ENCODE peak calls at places on chromosomes 7 and 10, in seven cellular contexts. T is sigmoid colon, M is thyroid gland, F is heart left ventricle, O is H1, B is prostate gland, Z is body of pancreas. J is an unnamed sample.

GRCh38 chr10:120387326-120387725 is 69.7 kb upstream of the PLPP4 start:
- DNase-seq in Z (no peak), O (no peak), B (no peak), F (no peak), M (no peak), T (no peak), J (no peak)

GRCh38 chr7:1366801-1367405 is 92.4 kb downstream of the MICALL2 start:
- DNase-seq in O (no peak), B (no peak), T (no peak), M (no peak), F (no peak), Z (no peak), J (peak)

GRCh38 chr7:4681922-4682620 is at the start of gene FOXK1:
- DNase-seq in M (peak), O (no peak), Z (peak), T (peak), B (peak), F (peak), J (peak)

GRCh38 chr7:74289660-74290589 is 718 bp downstream of the CLIP2 start:
- DNase-seq in M (peak), F (peak), T (peak), B (no peak), Z (peak), O (no peak), J (peak)

GRCh38 chr10:97760461-97761257 is 11.1 kb downstream of the SFRP5 start:
- DNase-seq in Z (no peak), M (no peak), T (no peak), B (no peak), O (no peak), F (no peak), J (no peak)

GRCh38 chr10:96089116-96089515 is 41.0 kb upstream of the ZNF518A start:
- DNase-seq in Z (no peak), M (no peak), O (no peak), T (no peak), B (no peak), F (no peak), J (no peak)

GRCh38 chr10:109324721-109325120 is 598.6 kb downstream of the XPNPEP1 start:
- DNase-seq in F (no peak), M (no peak), O (no peak), B (no peak), Z (no peak), T (no peak), J (no peak)

GRCh38 chr10:129744134-129744895 is 219.8 kb downstream of the EBF3 start:
- DNase-seq in M (no peak), F (no peak), T (peak), Z (peak), O (no peak), B (no peak), J (no peak)

GRCh38 chr7:81725003-81725402 is 44.8 kb downstream of the HGF start:
- DNase-seq in M (no peak), B (no peak), Z (no peak), O (no peak), T (no peak), F (no peak), J (no peak)

GRCh38 chr7:80918406-80918805 is 445 bp downstream of the SEMA3C start:
- DNase-seq in F (no peak), O (no peak), T (no peak), M (peak), Z (no peak), B (peak), J (peak)

GRCh38 chr10:56085376-56085775 is 275.7 kb downstream of the ZWINT start:
- DNase-seq in O (no peak), M (no peak), Z (no peak), T (no peak), B (no peak), F (no peak), J (no peak)

GRCh38 chr7:148835854-148836253 is 48.2 kb downstream of the EZH2 start:
- DNase-seq in T (no peak), M (no peak), F (no peak), Z (no peak), B (no peak), O (no peak), J (no peak)

GRCh38 chr7:1647961-1648631 is 22.0 kb upstream of the ELFN1 start:
- DNase-seq in F (peak), O (no peak), M (no peak), Z (peak), B (peak), T (no peak), J (no peak)

GRCh38 chr10:124338276-124338915 is 80.3 kb downstream of the OAT start:
- DNase-seq in F (no peak), O (no peak), M (no peak), T (no peak), B (no peak), Z (no peak), J (peak)

GRCh38 chr7:93958216-93958615 is 36.7 kb downstream of the GNG11 start:
- DNase-seq in O (no peak), B (no peak), Z (no peak), M (no peak), F (no peak), T (no peak), J (no peak)

GRCh38 chr7:105654994-105655900 is 74.0 kb upstream of the EFCAB10 start:
- DNase-seq in F (peak), M (peak), T (peak), O (no peak), B (no peak), Z (peak), J (peak)

GRCh38 chr7:121079425-121080169 is 91.1 kb downstream of the CPED1 start:
- DNase-seq in T (no peak), F (no peak), M (no peak), Z (no peak), B (no peak), O (no peak), J (no peak)

GRCh38 chr7:24025765-24026164 is 258.2 kb upstream of the NPY start:
- DNase-seq in M (no peak), F (no peak), O (no peak), T (no peak), Z (no peak), B (no peak), J (no peak)

GRCh38 chr10:99372546-99373271 is 43.6 kb downstream of the CNNM1 start:
- DNase-seq in B (no peak), Z (no peak), F (no peak), T (no peak), M (no peak), O (no peak), J (no peak)

GRCh38 chr10:127441350-127442219 is 107.5 kb upstream of the NPS start:
- DNase-seq in B (no peak), Z (peak), T (peak), M (peak), O (peak), F (no peak), J (peak)

GRCh38 chr7:112939589-112940313 is 146.9 kb downstream of the GPR85 start:
- DNase-seq in T (peak), B (peak), M (peak), Z (peak), O (peak), F (peak), J (peak)

GRCh38 chr10:26468691-26469090 is 30.6 kb downstream of the APBB1IP start:
- DNase-seq in B (no peak), O (no peak), M (no peak), T (no peak), Z (peak), F (no peak), J (no peak)

GRCh38 chr10:59006511-59007306 is 169.7 kb upstream of the PHYHIPL start:
- DNase-seq in O (no peak), B (no peak), Z (peak), M (no peak), T (no peak), F (peak), J (peak)

GRCh38 chr7:70208236-70209063 is 610.2 kb downstream of the AUTS2 start:
- DNase-seq in F (no peak), Z (no peak), O (no peak), T (no peak), M (no peak), B (no peak), J (peak)

GRCh38 chr7:141738592-141739013 is 445 bp downstream of the SSBP1 start:
- DNase-seq in B (no peak), M (no peak), F (no peak), Z (no peak), T (no peak), O (no peak), J (no peak)

GRCh38 chr10:77005901-77006300 is 631.7 kb downstream of the KCNMA1 start:
- DNase-seq in M (no peak), O (no peak), T (no peak), F (no peak), Z (no peak), B (no peak), J (no peak)

GRCh38 chr10:13078912-13079775 is 20.8 kb upstream of the OPTN start:
- DNase-seq in Z (no peak), B (no peak), O (no peak), T (no peak), M (no peak), F (no peak), J (no peak)

GRCh38 chr10:44963772-44964633 is 4.4 kb downstream of the RASSF4 start:
- DNase-seq in F (peak), M (peak), B (peak), T (peak), O (no peak), Z (peak), J (no peak)

GRCh38 chr10:107144490-107144889 is 20.0 kb downstream of the SORCS1 start:
- DNase-seq in O (no peak), Z (no peak), M (peak), F (no peak), B (no peak), T (no peak), J (peak)
- TF ChIP-seq CTCF in O (peak), Z (no peak), M (no peak), F (peak), B (no peak), T (peak), J (no peak)

GRCh38 chr7:102834999-102835398 is 77.8 kb upstream of the LRRC17 start:
- DNase-seq in M (no peak), Z (no peak), T (no peak), O (no peak), F (no peak), B (no peak), J (peak)
- H3K4me3 ChIP-seq in M (no peak), Z (no peak), T (no peak), O (no peak), F (no peak), B (no peak), J (no peak)

GRCh38 chr7:98251251-98251843 is 685 bp downstream of the TECPR1 start:
- DNase-seq in T (no peak), B (peak), F (no peak), Z (no peak), M (peak), O (no peak), J (peak)
- TF ChIP-seq POLR2A in T (no peak), B (no peak), F (no peak), Z (no peak), M (no peak), O (no peak), J (no peak)

GRCh38 chr7:133434246-133434865 is 181.5 kb downstream of the EXOC4 start:
- DNase-seq in Z (no peak), B (no peak), O (no peak), M (no peak), F (no peak), T (no peak), J (peak)
- TF ChIP-seq CTCF in Z (no peak), B (no peak), O (peak), M (peak), F (peak), T (peak), J (no peak)

J was measured in NB4.